ENCODE peak calls at places on chromosome 6, in nine cellular contexts. One of them, this sample, is unnamed.

GRCh38 chr6:38827024-38827423 is 111.9 kb downstream of the DNAH8 start:
- DNase-seq in HCT116: no peak
- DNase-seq in spleen: no peak
- DNase-seq in GM23338: no peak
- DNase-seq in esophagus muscularis mucosa: no peak
- DNase-seq in breast epithelium: no peak
- DNase-seq in transverse colon: no peak
- DNase-seq in K562: no peak
- DNase-seq in HepG2: no peak
- DNase-seq in this sample: no peak

GRCh38 chr6:7725412-7725811 is 487 bp upstream of the BMP6 start:
- DNase-seq in HCT116: no peak
- DNase-seq in spleen: no peak
- DNase-seq in GM23338: no peak
- DNase-seq in esophagus muscularis mucosa: peak; percentile 83
- DNase-seq in breast epithelium: no peak
- DNase-seq in transverse colon: no peak
- DNase-seq in K562: no peak
- DNase-seq in HepG2: no peak
- DNase-seq in this sample: no peak

GRCh38 chr6:87333591-87334181 is 4.6 kb upstream of the GJB7 start:
- DNase-seq in HCT116: no peak
- DNase-seq in spleen: no peak
- DNase-seq in GM23338: no peak
- DNase-seq in esophagus muscularis mucosa: no peak
- DNase-seq in breast epithelium: no peak
- DNase-seq in transverse colon: no peak
- DNase-seq in K562: no peak
- DNase-seq in HepG2: no peak
- DNase-seq in this sample: no peak

GRCh38 chr6:165835410-165835851 is 172.4 kb upstream of the PDE10A start:
- DNase-seq in HCT116: no peak
- DNase-seq in spleen: no peak
- DNase-seq in GM23338: no peak
- DNase-seq in esophagus muscularis mucosa: no peak
- DNase-seq in breast epithelium: peak; percentile 71
- DNase-seq in transverse colon: no peak
- DNase-seq in K562: no peak
- DNase-seq in HepG2: no peak
- DNase-seq in this sample: no peak

GRCh38 chr6:93344436-93344835 is 74.9 kb downstream of the EPHA7 start:
- DNase-seq in HCT116: no peak
- DNase-seq in spleen: no peak
- DNase-seq in GM23338: no peak
- DNase-seq in esophagus muscularis mucosa: no peak
- DNase-seq in breast epithelium: no peak
- DNase-seq in transverse colon: no peak
- DNase-seq in K562: no peak
- DNase-seq in HepG2: no peak
- DNase-seq in this sample: no peak

GRCh38 chr6:151041686-151042085 is 176.2 kb downstream of the MTHFD1L start:
- DNase-seq in HCT116: no peak
- DNase-seq in spleen: peak; percentile 8
- DNase-seq in GM23338: no peak
- DNase-seq in esophagus muscularis mucosa: no peak
- DNase-seq in breast epithelium: no peak
- DNase-seq in transverse colon: no peak
- DNase-seq in K562: no peak
- DNase-seq in HepG2: no peak
- DNase-seq in this sample: no peak

GRCh38 chr6:31781244-31782125 is 4.4 kb upstream of the VWA7 start:
- DNase-seq in HCT116: no peak
- DNase-seq in spleen: no peak
- DNase-seq in GM23338: no peak
- DNase-seq in esophagus muscularis mucosa: no peak
- DNase-seq in breast epithelium: no peak
- DNase-seq in transverse colon: no peak
- DNase-seq in K562: no peak
- DNase-seq in HepG2: no peak
- DNase-seq in this sample: no peak

GRCh38 chr6:147506704-147507114 is 1.8 kb upstream of the SAMD5 start:
- DNase-seq in HCT116: no peak
- DNase-seq in spleen: peak; percentile 77
- DNase-seq in GM23338: peak; percentile 75
- DNase-seq in esophagus muscularis mucosa: no peak
- DNase-seq in breast epithelium: peak; percentile 52
- DNase-seq in transverse colon: peak; percentile 82
- DNase-seq in K562: peak; percentile 87
- DNase-seq in HepG2: peak; percentile 38
- DNase-seq in this sample: no peak

GRCh38 chr6:142942805-142943227 is 2.2 kb downstream of the HIVEP2 start:
- DNase-seq in HCT116: no peak
- DNase-seq in spleen: no peak
- DNase-seq in GM23338: no peak
- DNase-seq in esophagus muscularis mucosa: no peak
- DNase-seq in breast epithelium: no peak
- DNase-seq in transverse colon: no peak
- DNase-seq in K562: peak; percentile 20
- DNase-seq in HepG2: peak; percentile 64
- DNase-seq in this sample: no peak

GRCh38 chr6:40845588-40845987 is 193.4 kb downstream of the UNC5CL start:
- DNase-seq in HCT116: peak; percentile 31
- DNase-seq in spleen: no peak
- DNase-seq in GM23338: peak; percentile 78
- DNase-seq in esophagus muscularis mucosa: no peak
- DNase-seq in breast epithelium: no peak
- DNase-seq in transverse colon: peak; percentile 12
- DNase-seq in K562: peak; percentile 66
- DNase-seq in HepG2: peak; percentile 48
- DNase-seq in this sample: peak; percentile 20

GRCh38 chr6:159044899-159045727 is at the start of gene TAGAP:
- DNase-seq in HCT116: no peak
- DNase-seq in spleen: peak; percentile 94
- DNase-seq in GM23338: no peak
- DNase-seq in esophagus muscularis mucosa: peak; percentile 92
- DNase-seq in breast epithelium: peak; percentile 48
- DNase-seq in transverse colon: peak; percentile 83
- DNase-seq in K562: no peak
- DNase-seq in HepG2: no peak
- DNase-seq in this sample: no peak

GRCh38 chr6:52077180-52077884 is 10.1 kb downstream of the PKHD1 start:
- DNase-seq in HCT116: no peak
- DNase-seq in spleen: no peak
- DNase-seq in GM23338: peak; percentile 75
- DNase-seq in esophagus muscularis mucosa: no peak
- DNase-seq in breast epithelium: no peak
- DNase-seq in transverse colon: no peak
- DNase-seq in K562: no peak
- DNase-seq in HepG2: no peak
- DNase-seq in this sample: no peak

GRCh38 chr6:14711056-14711703 is 534.7 kb upstream of the JARID2 start:
- DNase-seq in HCT116: no peak
- DNase-seq in spleen: no peak
- DNase-seq in GM23338: peak; percentile 78
- DNase-seq in esophagus muscularis mucosa: no peak
- DNase-seq in breast epithelium: no peak
- DNase-seq in transverse colon: peak; percentile 49
- DNase-seq in K562: peak; percentile 94
- DNase-seq in HepG2: peak; percentile 28
- DNase-seq in this sample: no peak

GRCh38 chr6:80465513-80465912 is 359.0 kb downstream of the BCKDHB start:
- DNase-seq in HCT116: no peak
- DNase-seq in spleen: no peak
- DNase-seq in GM23338: no peak
- DNase-seq in esophagus muscularis mucosa: no peak
- DNase-seq in breast epithelium: no peak
- DNase-seq in transverse colon: no peak
- DNase-seq in K562: no peak
- DNase-seq in HepG2: no peak
- DNase-seq in this sample: no peak

GRCh38 chr6:111894272-111894671 is 21.0 kb upstream of the FYN start:
- DNase-seq in HCT116: no peak
- DNase-seq in spleen: no peak
- DNase-seq in GM23338: no peak
- DNase-seq in esophagus muscularis mucosa: no peak
- DNase-seq in breast epithelium: no peak
- DNase-seq in transverse colon: no peak
- DNase-seq in K562: no peak
- DNase-seq in HepG2: no peak
- DNase-seq in this sample: no peak

GRCh38 chr6:82909551-82909950 is 156.1 kb downstream of the UBE3D start:
- DNase-seq in HCT116: no peak
- DNase-seq in spleen: no peak
- DNase-seq in GM23338: no peak
- DNase-seq in esophagus muscularis mucosa: no peak
- DNase-seq in breast epithelium: no peak
- DNase-seq in transverse colon: no peak
- DNase-seq in K562: no peak
- DNase-seq in HepG2: no peak
- DNase-seq in this sample: no peak

DNA sequence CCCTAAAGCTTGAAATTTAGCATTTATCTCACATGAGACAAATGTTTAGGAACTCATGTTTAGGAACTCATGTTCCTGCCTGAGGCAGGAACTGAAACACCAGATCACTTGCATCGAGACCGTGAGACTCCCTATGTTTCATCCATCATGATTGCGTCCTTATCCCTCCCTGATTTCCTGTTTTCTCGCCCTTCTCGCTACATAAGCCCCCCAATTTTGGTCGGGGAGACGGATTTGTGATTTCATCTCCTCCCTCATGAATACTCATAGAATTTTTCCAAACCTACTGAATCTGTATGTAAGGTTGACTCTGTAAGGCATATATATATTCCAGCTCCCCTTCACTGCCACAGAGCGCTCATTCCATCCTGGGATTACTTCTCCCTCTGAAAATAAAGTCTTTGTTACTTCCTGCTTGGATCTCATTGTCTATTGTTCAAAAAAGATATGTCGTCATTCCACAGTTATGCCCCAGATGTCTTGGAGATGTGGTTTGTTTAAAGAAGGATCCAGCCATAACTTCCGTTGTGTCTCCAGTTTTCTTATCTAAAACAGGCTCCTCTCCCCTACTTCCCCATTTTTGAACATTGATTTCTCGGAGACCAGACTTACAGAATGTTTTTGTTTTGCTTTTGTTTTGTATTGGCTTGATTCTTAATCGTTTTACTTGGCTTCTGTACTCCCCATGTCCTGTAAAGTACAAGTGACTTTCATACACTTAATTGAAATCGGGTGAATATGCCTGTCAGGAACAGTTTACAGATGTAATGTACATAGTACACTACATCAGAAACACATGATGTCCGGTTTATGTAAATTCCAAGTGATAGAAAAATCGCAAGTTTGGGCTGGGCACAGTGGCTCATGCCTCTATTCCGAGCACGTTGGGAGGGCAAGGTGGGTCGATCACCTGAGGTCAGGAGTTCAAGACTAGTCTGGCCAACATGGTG is 118.7 kb downstream of the HFE start:
- DNase-seq in HCT116: peak; percentile 74
- DNase-seq in spleen: no peak
- DNase-seq in GM23338: peak; percentile 70
- DNase-seq in esophagus muscularis mucosa: no peak
- DNase-seq in breast epithelium: peak; percentile 41
- DNase-seq in transverse colon: peak; percentile 26
- DNase-seq in K562: peak; percentile 84
- DNase-seq in HepG2: peak; percentile 51
- DNase-seq in this sample: no peak
- H3K4me3 ChIP-seq in HCT116: peak overlapping the region; percentile 71
- H3K4me3 ChIP-seq in spleen: peak overlapping the region; percentile 50
- H3K4me3 ChIP-seq in GM23338: peak overlapping the region; percentile 76
- H3K4me3 ChIP-seq in esophagus muscularis mucosa: peak overlapping the region; percentile 74
- H3K4me3 ChIP-seq in breast epithelium: peak overlapping the region; percentile 76
- H3K4me3 ChIP-seq in transverse colon: peak overlapping the region; percentile 77
- H3K4me3 ChIP-seq in K562: peak overlapping the region; percentile 57
- H3K4me3 ChIP-seq in HepG2: peak overlapping the region; percentile 77
- H3K4me3 ChIP-seq in this sample: peak overlapping the region; percentile 83

GRCh38 chr6:156061958-156062661 is 606.5 kb upstream of the NOX3 start:
- DNase-seq in HCT116: no peak
- DNase-seq in spleen: no peak
- DNase-seq in GM23338: no peak
- DNase-seq in esophagus muscularis mucosa: peak; percentile 86
- DNase-seq in breast epithelium: no peak
- DNase-seq in transverse colon: no peak
- DNase-seq in K562: no peak
- DNase-seq in HepG2: no peak
- DNase-seq in this sample: no peak
- TF ChIP-seq POLR2AphosphoS5 in HCT116: no peak
- TF ChIP-seq POLR2AphosphoS5 in spleen: no peak
- TF ChIP-seq POLR2AphosphoS5 in GM23338: no peak
- TF ChIP-seq POLR2AphosphoS5 in esophagus muscularis mucosa: no peak
- TF ChIP-seq POLR2AphosphoS5 in breast epithelium: no peak
- TF ChIP-seq POLR2AphosphoS5 in transverse colon: no peak
- TF ChIP-seq POLR2AphosphoS5 in K562: no peak
- TF ChIP-seq POLR2AphosphoS5 in HepG2: no peak
- TF ChIP-seq POLR2AphosphoS5 in this sample: no peak

GRCh38 chr6:36327226-36328009 is 9.3 kb downstream of the BNIP5 start:
- DNase-seq in HCT116: no peak
- DNase-seq in spleen: no peak
- DNase-seq in GM23338: peak; percentile 21
- DNase-seq in esophagus muscularis mucosa: no peak
- DNase-seq in breast epithelium: no peak
- DNase-seq in transverse colon: no peak
- DNase-seq in K562: no peak
- DNase-seq in HepG2: no peak
- DNase-seq in this sample: no peak
- H3K27me3 ChIP-seq in HCT116: no peaks in the 10 kb centered on the region
- H3K27me3 ChIP-seq in spleen: peaks cover 3% of the 10 kb centered on the region
- H3K27me3 ChIP-seq in GM23338: no peaks in the 10 kb centered on the region
- H3K27me3 ChIP-seq in esophagus muscularis mucosa: peaks cover 24% of the 10 kb centered on the region
- H3K27me3 ChIP-seq in breast epithelium: no peaks in the 10 kb centered on the region
- H3K27me3 ChIP-seq in transverse colon: no peaks in the 10 kb centered on the region
- H3K27me3 ChIP-seq in K562: peaks cover 44% of the 10 kb centered on the region
- H3K27me3 ChIP-seq in HepG2: no peaks in the 10 kb centered on the region
- H3K27me3 ChIP-seq in this sample: peaks cover 3% of the 10 kb centered on the region

GRCh38 chr6:50994026-50994720 is 175.5 kb downstream of the TFAP2B start:
- DNase-seq in HCT116: no peak
- DNase-seq in spleen: no peak
- DNase-seq in GM23338: no peak
- DNase-seq in esophagus muscularis mucosa: no peak
- DNase-seq in breast epithelium: no peak
- DNase-seq in transverse colon: no peak
- DNase-seq in K562: no peak
- DNase-seq in HepG2: no peak
- DNase-seq in this sample: no peak
- H3K4me3 ChIP-seq in HCT116: no peak overlapping the region
- H3K4me3 ChIP-seq in spleen: no peak overlapping the region
- H3K4me3 ChIP-seq in GM23338: no peak overlapping the region
- H3K4me3 ChIP-seq in esophagus muscularis mucosa: no peak overlapping the region
- H3K4me3 ChIP-seq in breast epithelium: no peak overlapping the region
- H3K4me3 ChIP-seq in transverse colon: no peak overlapping the region
- H3K4me3 ChIP-seq in K562: no peak overlapping the region
- H3K4me3 ChIP-seq in HepG2: no peak overlapping the region
- H3K4me3 ChIP-seq in this sample: no peak overlapping the region

DNA sequence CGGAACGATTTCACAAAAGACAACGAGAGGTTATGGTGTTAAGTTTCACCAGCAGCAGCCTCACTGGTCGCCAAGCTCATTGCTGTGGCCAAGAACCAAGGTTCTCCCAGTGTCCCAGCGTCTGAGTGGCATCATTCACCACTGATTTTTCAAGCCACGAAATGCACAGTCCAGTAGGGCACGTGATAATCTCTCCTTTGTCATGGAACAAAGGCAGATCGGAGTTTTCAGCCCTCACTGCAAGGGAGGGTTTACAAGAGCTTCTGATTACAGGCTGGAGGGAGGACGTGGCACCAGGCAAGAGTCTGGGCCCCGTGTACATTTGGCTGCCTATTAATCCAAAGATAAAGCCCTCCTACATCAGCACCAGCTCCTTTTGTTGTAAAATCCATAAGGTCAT is 2.0 kb downstream of the CD24 start:
- DNase-seq in HCT116: no peak
- DNase-seq in spleen: no peak
- DNase-seq in GM23338: no peak
- DNase-seq in esophagus muscularis mucosa: no peak
- DNase-seq in breast epithelium: no peak
- DNase-seq in transverse colon: no peak
- DNase-seq in K562: no peak
- DNase-seq in HepG2: no peak
- DNase-seq in this sample: no peak
- TF ChIP-seq POLR2AphosphoS5 in HCT116: no peak
- TF ChIP-seq POLR2AphosphoS5 in spleen: no peak
- TF ChIP-seq POLR2AphosphoS5 in GM23338: peak; percentile 76
- TF ChIP-seq POLR2AphosphoS5 in esophagus muscularis mucosa: no peak
- TF ChIP-seq POLR2AphosphoS5 in breast epithelium: no peak
- TF ChIP-seq POLR2AphosphoS5 in transverse colon: peak; percentile 6
- TF ChIP-seq POLR2AphosphoS5 in K562: no peak
- TF ChIP-seq POLR2AphosphoS5 in HepG2: no peak
- TF ChIP-seq POLR2AphosphoS5 in this sample: no peak